ENCODE peak calls at places on chromosomes 2 and 18, in five cellular contexts. K is K562, Z is suprapubic skin, B is right lobe of liver, H is left lung. R is an unnamed sample.

GRCh38 chr2:167196461-167197252 is 308.4 kb downstream of the XIRP2 start:
- DNase-seq in K (no peak), Z (no peak), B (peak; percentile 52), H (peak; percentile 35), R (no peak)

GRCh38 chr2:3094999-3095958 is 282.3 kb downstream of the EIPR1 start:
- DNase-seq in K (peak; percentile 81), Z (no peak), B (no peak), H (no peak), R (no peak)

GRCh38 chr18:56284319-56284718 is 354.1 kb downstream of the TXNL1 start:
- DNase-seq in K (no peak), Z (no peak), B (no peak), H (no peak), R (no peak)

GRCh38 chr2:216004408-216005283 is 8.7 kb downstream of the MREG start:
- DNase-seq in K (no peak), Z (no peak), B (no peak), H (no peak), R (no peak)

GRCh38 chr18:55529581-55529980 is 58.4 kb downstream of the TCF4 start:
- DNase-seq in K (no peak), Z (no peak), B (no peak), H (no peak), R (no peak)

GRCh38 chr2:47083886-47084682 is 71.0 kb downstream of the STPG4 start:
- DNase-seq in K (no peak), Z (no peak), B (no peak), H (no peak), R (peak; percentile 85)

GRCh38 chr2:71045841-71046495 is 22.5 kb upstream of the NAGK start:
- DNase-seq in K (no peak), Z (no peak), B (no peak), H (no peak), R (no peak)

GRCh38 chr2:224956706-224957105 is 85.6 kb downstream of the DOCK10 start:
- DNase-seq in K (no peak), Z (no peak), B (no peak), H (no peak), R (no peak)

GRCh38 chr2:99140056-99140859 is 1.2 kb upstream of the C2orf15 start:
- DNase-seq in K (no peak), Z (no peak), B (no peak), H (no peak), R (no peak)

GRCh38 chr2:18085593-18085992 is 207.1 kb downstream of the KCNS3 start:
- DNase-seq in K (no peak), Z (no peak), B (no peak), H (no peak), R (no peak)

GRCh38 chr2:104402825-104403224 is 451.1 kb upstream of the POU3F3 start:
- DNase-seq in K (no peak), Z (no peak), B (no peak), H (no peak), R (no peak)

GRCh38 chr2:86368181-86368824 is 30.9 kb upstream of the REEP1 start:
- DNase-seq in K (peak; percentile 66), Z (no peak), B (no peak), H (no peak), R (peak; percentile 35)
- H3K4me3 ChIP-seq in K (no peak overlapping the region), Z (no peak overlapping the region), B (peak overlapping the region; percentile 38), H (no peak overlapping the region), R (no peak overlapping the region)

DNA sequence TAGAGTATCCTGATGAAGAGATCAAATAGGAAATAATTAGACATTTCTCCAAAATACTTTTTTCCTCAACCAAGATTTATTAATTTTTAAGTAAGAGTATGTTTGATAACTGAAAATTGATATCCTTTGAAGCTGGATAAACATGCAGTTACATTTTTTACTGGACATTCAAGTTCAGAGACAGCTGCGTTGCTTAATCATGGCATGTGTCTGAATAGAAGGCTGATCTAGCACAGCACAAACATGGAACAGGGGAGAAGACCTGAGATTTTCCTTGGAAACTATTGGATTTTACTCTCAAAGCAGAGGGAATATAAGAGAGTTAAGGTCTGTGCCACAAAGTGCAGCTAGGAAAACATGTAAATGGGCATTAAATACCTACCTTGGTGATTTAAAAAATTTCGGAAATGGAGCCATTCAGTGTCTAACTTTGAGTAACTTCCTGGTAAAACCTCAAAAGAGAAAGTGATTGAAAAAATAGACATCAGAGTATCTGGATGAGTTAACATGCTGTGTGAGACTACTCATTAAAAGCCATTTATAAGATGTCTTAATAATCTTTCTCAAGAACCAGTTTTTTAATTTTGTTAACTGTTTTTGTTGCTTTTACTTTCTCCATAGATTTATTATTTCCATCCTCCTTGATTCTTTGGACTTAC is 31.8 kb downstream of the CRIM1 start:
- DNase-seq in K (no peak), Z (no peak), B (no peak), H (no peak), R (no peak)
- H3K27ac ChIP-seq in K (no peak overlapping the region), Z (no peak overlapping the region), B (no peak overlapping the region), H (no peak overlapping the region), R (no peak overlapping the region)

GRCh38 chr2:10795508-10796046 is 17.0 kb downstream of the PDIA6 start:
- DNase-seq in K (no peak), Z (no peak), B (no peak), H (no peak), R (no peak)

GRCh38 chr2:10792001-10792400 is 20.6 kb downstream of the PDIA6 start:
- DNase-seq in K (no peak), Z (no peak), B (no peak), H (no peak), R (no peak)

GRCh38 chr2:10792660-10793400 is 19.8 kb downstream of the PDIA6 start:
- DNase-seq in K (no peak), Z (no peak), B (no peak), H (no peak), R (no peak)

GRCh38 chr2:10796703-10797102 is 15.9 kb downstream of the PDIA6 start:
- DNase-seq in K (no peak), Z (no peak), B (no peak), H (no peak), R (no peak)

GRCh38 chr2:10794891-10795290 is 17.7 kb downstream of the PDIA6 start:
- DNase-seq in K (no peak), Z (no peak), B (no peak), H (no peak), R (no peak)
- H3K36me3 ChIP-seq in K (peaks cover 95% of the 10 kb centered on the region), Z (peaks cover 73% of the 10 kb centered on the region), B (peaks cover 20% of the 10 kb centered on the region), H (no peaks in the 10 kb centered on the region), R (no peaks in the 10 kb centered on the region)

GRCh38 chr18:48390641-48391040 is 18.5 kb downstream of the ZBTB7C start:
- DNase-seq in K (no peak), Z (no peak), B (no peak), H (no peak), R (no peak)
- H3K4me3 ChIP-seq in K (no peak overlapping the region), Z (no peak overlapping the region), B (no peak overlapping the region), H (no peak overlapping the region), R (no peak overlapping the region)

DNA sequence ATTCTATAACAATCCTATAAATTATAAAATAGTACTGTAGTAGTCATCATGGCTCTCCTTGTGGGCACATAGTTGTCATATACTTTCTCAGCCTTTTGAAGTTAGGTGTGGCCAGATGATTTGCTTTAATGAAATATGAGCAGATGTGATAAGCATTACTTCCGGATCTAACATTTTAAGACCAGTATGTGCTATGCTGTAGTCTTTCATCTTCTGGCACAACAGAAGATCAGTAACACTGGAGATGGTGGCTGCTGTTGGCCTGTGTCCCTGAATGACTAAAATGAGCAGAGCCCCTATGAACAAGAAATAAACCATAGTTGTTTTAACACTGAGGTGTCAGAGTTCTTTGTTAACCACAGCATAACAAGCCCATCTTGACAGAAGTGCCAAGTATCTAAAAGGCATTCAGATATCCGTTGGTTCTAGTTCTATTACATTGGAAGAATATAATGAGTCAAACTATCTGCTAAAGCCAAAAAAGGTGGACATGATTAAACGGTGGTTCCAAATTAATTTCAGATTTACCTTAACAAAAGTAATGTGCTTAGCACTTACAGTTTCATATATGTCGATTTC is 6.3 kb downstream of the MEX3C start:
- DNase-seq in K (no peak), Z (no peak), B (no peak), H (no peak), R (no peak)
- H3K27ac ChIP-seq in K (peak overlapping the region; percentile 53), Z (no peak overlapping the region), B (no peak overlapping the region), H (no peak overlapping the region), R (no peak overlapping the region)

DNA sequence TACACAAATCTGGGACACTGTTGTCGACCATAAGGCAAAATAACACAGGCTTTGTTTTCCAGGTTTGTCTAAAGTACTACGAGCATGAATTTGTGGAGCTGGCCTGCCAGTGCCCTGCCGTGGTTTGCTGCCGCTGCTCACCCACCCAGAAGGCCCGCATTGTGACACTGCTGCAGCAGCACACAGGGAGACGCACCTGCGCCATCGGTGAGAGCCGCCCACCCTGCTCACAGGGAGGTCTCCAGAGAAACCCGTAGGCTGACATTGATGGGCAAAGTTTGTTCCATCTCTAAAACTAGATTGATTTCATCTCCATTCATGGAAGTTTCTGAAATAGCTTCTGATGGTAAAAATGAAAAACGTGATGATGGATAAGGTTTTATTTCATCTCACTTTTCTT is 50.4 kb upstream of the NFATC1 start:
- DNase-seq in K (no peak), Z (no peak), B (no peak), H (no peak), R (no peak)
- H3K36me3 ChIP-seq in K (peaks cover 15% of the 10 kb centered on the region), Z (peaks cover 69% of the 10 kb centered on the region), B (peaks cover 6% of the 10 kb centered on the region), H (no peaks in the 10 kb centered on the region), R (no peaks in the 10 kb centered on the region)

DNA sequence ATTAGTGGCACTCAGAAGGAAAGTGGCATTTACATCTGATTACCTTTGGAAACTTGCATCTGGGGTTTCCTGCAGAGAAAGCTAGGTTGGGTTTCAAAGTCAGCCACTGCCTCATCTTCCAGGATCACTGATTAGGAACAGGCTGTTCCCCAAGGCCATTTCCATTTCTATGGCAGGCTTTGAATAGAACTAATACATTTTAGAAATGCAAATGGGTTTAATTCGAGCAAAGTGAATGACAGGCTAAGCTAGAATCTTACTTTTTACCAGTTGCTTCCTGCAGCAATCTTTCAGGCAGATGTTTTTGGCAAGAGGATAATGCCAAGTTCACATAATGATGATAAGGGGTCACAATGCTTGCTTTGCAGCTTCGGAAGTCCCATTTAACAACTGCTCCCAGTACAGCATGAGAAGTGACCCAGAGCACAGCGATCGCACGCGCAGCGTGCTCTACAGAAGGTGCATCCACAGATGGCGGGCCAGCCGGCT is 336.7 kb downstream of the LPIN1 start:
- DNase-seq in K (no peak), Z (no peak), B (no peak), H (no peak), R (no peak)
- H3K4me3 ChIP-seq in K (no peak overlapping the region), Z (no peak overlapping the region), B (no peak overlapping the region), H (no peak overlapping the region), R (no peak overlapping the region)

GRCh38 chr2:36449943-36450392 is 94.4 kb downstream of the CRIM1 start:
- DNase-seq in K (no peak), Z (no peak), B (no peak), H (no peak), R (no peak)

GRCh38 chr2:36453652-36454051 is 98.1 kb downstream of the CRIM1 start:
- DNase-seq in K (no peak), Z (no peak), B (no peak), H (no peak), R (no peak)

GRCh38 chr2:36450466-36451196 is 95.1 kb downstream of the CRIM1 start:
- DNase-seq in K (no peak), Z (no peak), B (no peak), H (no peak), R (no peak)

GRCh38 chr2:36451512-36451911 is 95.9 kb downstream of the CRIM1 start:
- DNase-seq in K (peak; percentile 51), Z (no peak), B (no peak), H (no peak), R (no peak)

DNA sequence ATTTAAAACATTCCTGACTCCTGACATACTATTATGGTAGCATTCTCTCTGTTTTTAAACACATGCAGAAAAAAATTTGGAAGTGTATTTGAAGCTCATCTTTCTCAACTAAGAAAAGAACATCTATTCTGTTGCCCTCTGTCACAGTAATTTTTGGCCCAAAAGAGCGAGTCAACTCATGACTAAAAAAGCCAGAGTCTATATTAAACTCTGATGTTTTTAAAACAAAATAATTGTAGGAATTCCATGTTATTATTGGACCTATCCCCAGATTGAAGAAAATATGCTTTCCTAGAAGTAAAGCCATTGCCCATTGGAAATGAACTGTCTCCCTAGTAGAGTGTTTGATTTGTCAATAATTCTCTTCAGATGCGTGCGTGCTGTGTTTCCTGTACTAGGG is 96.7 kb downstream of the CRIM1 start:
- DNase-seq in K (no peak), Z (no peak), B (no peak), H (no peak), R (no peak)
- H3K27ac ChIP-seq in K (no peak overlapping the region), Z (no peak overlapping the region), B (no peak overlapping the region), H (no peak overlapping the region), R (no peak overlapping the region)